ENCODE peak calls at places on chromosome 22, in nine cellular contexts. S is fibroblast of the aortic adventitia, G is GM10248, R is B cell, J is psoas muscle, B is heart right ventricle, A is kidney epithelial cell, E is neural crest cell, F is foreskin fibroblast. N is an unnamed sample.

GRCh38 chr22:37189011-37189466 is 992 bp upstream of the C1QTNF6 start:
- DNase-seq in S (peak), G (no peak), R (no peak), J (no peak), B (no peak), A (no peak), E (no peak), F (peak), N (no peak)

GRCh38 chr22:33380789-33381530 is 322.8 kb upstream of the SYN3 start:
- DNase-seq in S (peak), G (no peak), R (no peak), J (no peak), B (no peak), A (peak), E (no peak), F (no peak), N (peak)

GRCh38 chr22:21902296-21903087 is 35.0 kb upstream of the MAPK1 start:
- DNase-seq in S (no peak), G (peak), R (no peak), J (peak), B (no peak), A (no peak), E (no peak), F (no peak), N (peak)

GRCh38 chr22:29225422-29226090 is 19.9 kb downstream of the EMID1 start:
- DNase-seq in S (no peak), G (no peak), R (no peak), J (peak), B (peak), A (no peak), E (no peak), F (peak), N (no peak)

GRCh38 chr22:20430641-20431519 is 6.7 kb downstream of the SCARF2 start:
- DNase-seq in S (no peak), G (no peak), R (peak), J (peak), B (peak), A (no peak), E (peak), F (peak), N (peak)

GRCh38 chr22:42949159-42949558 is 65.8 kb downstream of the PACSIN2 start:
- DNase-seq in S (peak), G (no peak), R (no peak), J (peak), B (no peak), A (no peak), E (no peak), F (peak), N (no peak)

GRCh38 chr22:20080776-20081654 is 974 bp downstream of the DGCR8 start:
- DNase-seq in S (peak), G (no peak), R (no peak), J (no peak), B (no peak), A (no peak), E (peak), F (peak), N (peak)

GRCh38 chr22:48257690-48258065 is 1495.2 kb downstream of the TBC1D22A start:
- DNase-seq in S (no peak), G (no peak), R (no peak), J (no peak), B (no peak), A (no peak), E (no peak), F (no peak), N (no peak)

GRCh38 chr22:17007852-17008731 is at the start of gene GAB4:
- DNase-seq in S (no peak), G (no peak), R (no peak), J (peak), B (no peak), A (no peak), E (no peak), F (no peak), N (no peak)

GRCh38 chr22:42711281-42711731 is 9.4 kb downstream of the A4GALT start:
- DNase-seq in S (peak), G (no peak), R (no peak), J (no peak), B (no peak), A (no peak), E (no peak), F (no peak), N (peak)

GRCh38 chr22:31085928-31086327 is 4.8 kb downstream of the SMTN start:
- DNase-seq in S (no peak), G (no peak), R (peak), J (no peak), B (no peak), A (no peak), E (no peak), F (no peak), N (no peak)

GRCh38 chr22:41469218-41469851 is 418 bp downstream of the ACO2 start:
- DNase-seq in S (no peak), G (no peak), R (no peak), J (peak), B (peak), A (no peak), E (no peak), F (no peak), N (peak)

GRCh38 chr22:42549329-42550060 is 4.3 kb upstream of the SERHL2 start:
- DNase-seq in S (no peak), G (no peak), R (peak), J (no peak), B (no peak), A (no peak), E (no peak), F (no peak), N (no peak)

GRCh38 chr22:47310601-47311000 is 548.2 kb downstream of the TBC1D22A start:
- DNase-seq in S (peak), G (no peak), R (no peak), J (no peak), B (no peak), A (peak), E (no peak), F (no peak), N (no peak)

GRCh38 chr22:37659897-37660708 is 1.6 kb downstream of the PDXP start:
- DNase-seq in S (no peak), G (no peak), R (no peak), J (no peak), B (no peak), A (no peak), E (no peak), F (no peak), N (no peak)

GRCh38 chr22:32765117-32765618 is 36.3 kb upstream of the TIMP3 start:
- DNase-seq in S (no peak), G (no peak), R (no peak), J (no peak), B (no peak), A (no peak), E (no peak), F (no peak), N (no peak)

GRCh38 chr22:24270556-24271405 is at the start of gene SPECC1L:
- DNase-seq in S (peak), G (peak), R (peak), J (peak), B (peak), A (peak), E (peak), F (peak), N (peak)

GRCh38 chr22:24459911-24460310 is 32.5 kb downstream of the ADORA2A start:
- DNase-seq in S (no peak), G (no peak), R (no peak), J (no peak), B (no peak), A (no peak), E (no peak), F (no peak), N (no peak)

GRCh38 chr22:42304021-42304790 is 33.8 kb upstream of the TCF20 start:
- DNase-seq in S (no peak), G (no peak), R (no peak), J (no peak), B (no peak), A (no peak), E (no peak), F (no peak), N (no peak)

GRCh38 chr22:33772793-33773192 is 147.5 kb downstream of the LARGE1 start:
- DNase-seq in S (no peak), G (no peak), R (no peak), J (no peak), B (no peak), A (no peak), E (no peak), F (no peak), N (no peak)

GRCh38 chr22:19884161-19884953 is 29.7 kb upstream of the GNB1L start:
- DNase-seq in S (no peak), G (no peak), R (no peak), J (peak), B (no peak), A (no peak), E (no peak), F (peak), N (no peak)

GRCh38 chr22:46079093-46079860 is 71.0 kb upstream of the PPARA start:
- DNase-seq in S (no peak), G (no peak), R (no peak), J (peak), B (peak), A (no peak), E (no peak), F (no peak), N (no peak)

GRCh38 chr22:48438096-48438495 is 1389.6 kb downstream of the BRD1 start:
- DNase-seq in S (no peak), G (no peak), R (no peak), J (peak), B (no peak), A (no peak), E (no peak), F (no peak), N (no peak)

GRCh38 chr22:20421507-20421874 is 16.1 kb downstream of the SCARF2 start:
- DNase-seq in S (no peak), G (no peak), R (no peak), J (no peak), B (no peak), A (no peak), E (no peak), F (no peak), N (no peak)

GRCh38 chr22:23712256-23712655 is 21.4 kb downstream of the RGL4 start:
- DNase-seq in S (no peak), G (no peak), R (no peak), J (no peak), B (no peak), A (no peak), E (no peak), F (no peak), N (no peak)

DNA sequence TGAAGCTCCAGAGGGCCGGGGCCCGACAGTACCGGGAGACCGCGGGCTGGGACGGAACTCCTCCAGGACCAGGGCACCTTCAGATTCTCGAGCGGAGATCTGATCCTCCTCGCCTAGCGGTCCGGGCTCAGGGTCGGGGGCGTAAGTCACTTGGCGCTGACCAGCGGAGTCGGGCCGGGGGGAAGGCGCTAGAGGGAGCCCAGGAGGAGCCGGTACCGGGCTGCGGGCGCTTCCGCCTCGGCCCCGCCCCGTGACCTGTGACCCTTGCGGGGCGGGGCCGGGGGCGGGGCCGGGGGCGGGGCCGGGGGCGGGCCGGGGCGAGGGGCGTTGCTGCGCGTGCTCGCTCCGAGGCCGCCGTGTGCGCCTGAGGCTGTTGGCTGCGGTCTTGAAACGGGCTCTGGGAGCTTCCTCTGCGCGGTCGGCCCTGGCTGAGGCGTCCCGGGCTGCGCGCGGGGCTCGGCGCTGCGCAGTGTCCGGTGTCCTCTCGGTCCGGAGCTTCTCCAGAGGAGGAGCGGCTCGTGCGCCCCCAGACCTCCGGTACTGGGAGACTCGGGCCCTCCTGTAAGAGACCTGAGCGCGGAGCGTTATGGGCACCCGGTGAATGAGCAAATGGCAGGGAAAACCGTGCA is at the start of gene ARSA:
- DNase-seq in S (peak), G (peak), R (peak), J (peak), B (peak), A (peak), E (peak), F (peak), N (peak)
- TF ChIP-seq CTCF in S (peak), G (peak), R (peak), J (peak), B (peak), A (peak), E (peak), F (peak), N (peak)

DNA sequence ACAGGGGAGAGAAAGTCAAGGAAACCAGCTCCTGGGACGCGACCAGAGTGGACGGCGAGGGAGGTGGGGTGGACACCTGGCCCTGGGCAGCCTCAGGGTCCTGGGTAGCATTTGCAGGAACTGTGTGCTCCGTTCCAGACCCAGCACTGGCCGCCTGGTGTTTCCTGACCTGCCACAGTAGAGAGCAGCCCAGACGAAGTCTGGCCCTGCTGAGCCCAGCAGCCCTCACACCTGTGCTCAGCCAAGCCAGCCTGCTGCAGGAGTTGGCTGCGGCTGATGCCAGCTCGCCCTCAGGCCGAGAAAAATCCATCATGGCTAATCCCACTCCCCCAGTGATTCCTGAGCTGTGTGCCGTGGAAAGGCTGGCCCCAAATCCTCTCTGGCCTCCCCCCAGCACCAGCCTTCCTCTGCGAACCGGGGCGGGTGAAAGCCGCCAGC is 88.8 kb downstream of the RTL6 start:
- DNase-seq in S (no peak), G (no peak), R (no peak), J (no peak), B (no peak), A (no peak), E (no peak), F (no peak), N (no peak)
- TF ChIP-seq CTCF in S (no peak), G (no peak), R (no peak), J (no peak), B (no peak), A (no peak), E (no peak), F (no peak), N (no peak)

DNA sequence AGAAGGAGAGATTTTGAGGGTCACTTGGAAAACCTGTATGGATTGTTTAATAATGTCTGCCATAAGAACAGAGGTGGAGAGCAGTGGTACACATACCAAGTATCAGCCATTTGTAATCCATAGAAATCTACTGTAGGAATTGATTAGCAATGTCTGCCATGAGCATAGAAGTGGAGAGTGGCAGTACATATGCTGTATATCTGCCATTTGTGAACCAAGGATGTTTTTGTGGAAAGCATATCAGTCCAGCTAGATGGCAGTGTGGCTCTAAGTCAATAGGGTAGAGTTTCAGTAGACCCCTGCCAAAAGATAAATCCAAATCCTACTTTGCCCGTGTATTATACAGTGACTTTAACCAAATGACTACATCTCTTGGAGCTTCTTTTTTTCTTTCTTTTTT is 82.9 kb upstream of the SEZ6L start:
- DNase-seq in S (no peak), G (no peak), R (no peak), J (no peak), B (no peak), A (no peak), E (no peak), F (no peak), N (no peak)
- TF ChIP-seq CTCF in S (no peak), G (no peak), R (no peak), J (peak), B (no peak), A (no peak), E (no peak), F (no peak), N (no peak)

GRCh38 chr22:35684270-35684700 is 33.4 kb upstream of the APOL5 start:
- DNase-seq in S (peak), G (no peak), R (no peak), J (no peak), B (no peak), A (no peak), E (no peak), F (peak), N (peak)
- TF ChIP-seq CTCF in S (peak), G (no peak), R (no peak), J (peak), B (peak), A (no peak), E (no peak), F (peak), N (peak)